ENCODE peak calls at places on chromosomes 4 and X, in five cellular contexts. A, V, R, L and J are unnamed samples.
A peak's percentile ranks its signal among the peaks of the same experiment; 100 is the strongest.

GRCh38 chrX:40132751-40133150 is 35.0 kb upstream of the BCOR start:
- DNase-seq in A (peak; percentile 84), R (peak; percentile 75), L (peak; percentile 85), V (peak; percentile 76), J (peak; percentile 65)

GRCh38 chr4:114180481-114180880 is 201.0 kb upstream of the ARSJ start:
- DNase-seq in R (no peak), V (no peak), L (no peak), A (peak; percentile 78), J (peak; percentile 46)

GRCh38 chrX:10030570-10030969 is 63.4 kb downstream of the CLDN34 start:
- DNase-seq in L (no peak), A (peak; percentile 81), R (no peak), V (no peak), J (no peak)

GRCh38 chr4:150584198-150584593 is 2.2 kb downstream of the MAB21L2 start:
- DNase-seq in A (no peak), R (no peak), L (no peak), V (no peak), J (no peak)

GRCh38 chrX:121308276-121308805 is 260.9 kb downstream of the GLUD2 start:
- DNase-seq in R (peak; percentile 9), A (peak; percentile 59), L (no peak), V (peak; percentile 67), J (no peak)

GRCh38 chrX:66751136-66751782 is 112.4 kb upstream of the EDA2R start:
- DNase-seq in V (no peak), A (no peak), L (no peak), R (no peak), J (no peak)

GRCh38 chrX:37349131-37350033 is at the start of gene PRRG1:
- DNase-seq in R (peak; percentile 76), V (peak; percentile 78), L (peak; percentile 76), A (peak; percentile 67), J (peak; percentile 70)

GRCh38 chrX:1587161-1587560 is 4.2 kb upstream of the AKAP17A start:
- DNase-seq in A (no peak), L (no peak), V (no peak), R (no peak), J (peak; percentile 3)

GRCh38 chr4:123248260-123248659 is 148.3 kb upstream of the SPRY1 start:
- DNase-seq in R (no peak), V (no peak), A (no peak), L (no peak), J (no peak)

GRCh38 chrX:37476571-37477188 is 94.8 kb upstream of the LANCL3 start:
- DNase-seq in R (no peak), L (no peak), A (no peak), V (no peak), J (no peak)

GRCh38 chr4:48129307-48130014 is 4.6 kb downstream of the TXK start:
- DNase-seq in V (no peak), L (no peak), R (no peak), A (no peak), J (no peak)

GRCh38 chr4:143202824-143203223 is 18.1 kb downstream of the USP38 start:
- DNase-seq in A (no peak), L (no peak), R (no peak), V (no peak), J (no peak)

GRCh38 chr4:160510925-160511324 is 1408.0 kb downstream of the RAPGEF2 start:
- DNase-seq in V (peak; percentile 72), R (no peak), L (no peak), A (peak; percentile 39), J (no peak)

GRCh38 chrX:83984961-83985360 is 124.0 kb downstream of the CYLC1 start:
- DNase-seq in L (no peak), A (no peak), R (no peak), V (no peak), J (no peak)

GRCh38 chrX:10326578-10326977 is 169.8 kb downstream of the CLCN4 start:
- DNase-seq in V (no peak), R (no peak), L (peak; percentile 11), A (peak; percentile 50), J (no peak)

GRCh38 chr4:107780665-107781064 is 44.1 kb upstream of the SGMS2 start:
- DNase-seq in R (no peak), L (no peak), A (no peak), V (peak; percentile 10), J (no peak)

GRCh38 chrX:724256-724655 is 93.7 kb downstream of the SHOX start:
- DNase-seq in L (no peak), R (no peak), A (no peak), V (no peak), J (no peak)

GRCh38 chr4:101471201-101471600 is 123.9 kb upstream of the PPP3CA start:
- DNase-seq in L (no peak), R (no peak), V (no peak), A (no peak), J (no peak)

GRCh38 chr4:83358410-83358809 is 23.8 kb upstream of the HPSE start:
- DNase-seq in V (peak; percentile 50), A (peak; percentile 42), L (no peak), R (no peak), J (no peak)

GRCh38 chrX:10769696-10770619 is 149.6 kb upstream of the MID1 start:
- DNase-seq in A (peak; percentile 36), R (no peak), V (no peak), L (no peak), J (no peak)

GRCh38 chr4:634599-634985 is 9.2 kb downstream of the PDE6B start:
- DNase-seq in A (no peak), L (no peak), V (no peak), R (no peak), J (no peak)

GRCh38 chr4:98474408-98474844 is 184.0 kb downstream of the TSPAN5 start:
- DNase-seq in V (peak; percentile 76), A (peak; percentile 44), L (no peak), R (no peak), J (no peak)

GRCh38 chr4:52096048-52096447 is 44.9 kb downstream of the SPATA18 start:
- DNase-seq in L (no peak), V (peak; percentile 67), R (no peak), A (no peak), J (no peak)

GRCh38 chrX:139924696-139925094 is 8.2 kb downstream of the ATP11C start:
- DNase-seq in A (no peak), L (no peak), V (no peak), R (no peak), J (no peak)

GRCh38 chr4:94798808-94799207 is 41.1 kb downstream of the BMPR1B start:
- DNase-seq in V (peak; percentile 22), A (peak; percentile 67), L (no peak), R (no peak), J (no peak)

GRCh38 chr4:56129431-56129861 is 180.7 kb downstream of the CEP135 start:
- DNase-seq in A (no peak), L (no peak), R (peak; percentile 19), V (peak; percentile 24), J (no peak)

GRCh38 chr4:6346373-6347110 is 76.9 kb downstream of the WFS1 start:
- DNase-seq in L (no peak), V (no peak), A (no peak), R (no peak), J (no peak)

GRCh38 chr4:140497428-140497775 is 691 bp downstream of the MGAT4D start:
- DNase-seq in L (no peak), R (no peak), V (no peak), A (no peak), J (no peak)
- H3K27me3 ChIP-seq in L (peaks cover 41% of the 10 kb centered on the region), R (no peaks in the 10 kb centered on the region), V (peaks cover 28% of the 10 kb centered on the region), A (peaks cover 38% of the 10 kb centered on the region), J (no peaks in the 10 kb centered on the region)

DNA sequence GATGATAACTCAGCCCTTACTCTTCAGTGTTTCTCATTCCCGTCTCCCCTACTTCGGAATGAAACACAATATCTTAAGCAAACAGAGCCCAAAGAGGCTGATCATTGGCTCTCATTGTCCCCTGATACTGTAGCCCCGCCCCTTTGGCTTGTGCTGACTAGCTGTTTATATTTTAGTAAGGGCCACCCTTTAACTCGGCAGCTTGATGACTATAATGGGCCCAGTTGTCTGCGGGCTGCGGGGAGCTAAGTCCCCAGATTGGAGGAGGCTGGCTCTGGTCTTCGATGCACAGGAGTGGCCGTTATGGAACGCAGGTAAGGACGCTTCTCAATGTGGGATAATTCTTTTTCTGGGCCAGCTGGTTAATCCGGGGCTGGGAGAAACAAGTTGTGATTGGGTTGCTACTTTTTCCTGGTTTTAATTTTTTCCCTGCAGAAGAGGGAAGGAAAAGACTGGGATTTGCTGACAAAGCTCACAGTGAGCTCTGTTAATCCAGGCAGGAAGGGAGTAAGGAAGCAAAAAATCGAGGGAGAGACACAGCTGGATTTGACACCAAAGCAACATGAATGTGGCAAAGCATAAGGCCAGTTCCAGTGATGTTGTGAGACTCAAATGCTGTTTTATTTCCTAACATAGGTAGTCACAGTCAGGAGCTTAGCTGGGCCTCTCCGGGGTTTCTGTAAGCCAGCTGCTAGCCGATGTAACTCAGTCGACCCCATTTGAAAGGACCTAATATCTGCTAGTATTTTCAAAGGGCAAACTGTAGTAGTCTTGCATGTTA is at the start of gene TRIM2:
- DNase-seq in R (peak; percentile 90), A (peak; percentile 89), V (no peak), L (peak; percentile 48), J (peak; percentile 79)
- H3K27me3 ChIP-seq in R (no peaks in the 10 kb centered on the region), A (no peaks in the 10 kb centered on the region), V (no peaks in the 10 kb centered on the region), L (no peaks in the 10 kb centered on the region), J (no peaks in the 10 kb centered on the region)

DNA sequence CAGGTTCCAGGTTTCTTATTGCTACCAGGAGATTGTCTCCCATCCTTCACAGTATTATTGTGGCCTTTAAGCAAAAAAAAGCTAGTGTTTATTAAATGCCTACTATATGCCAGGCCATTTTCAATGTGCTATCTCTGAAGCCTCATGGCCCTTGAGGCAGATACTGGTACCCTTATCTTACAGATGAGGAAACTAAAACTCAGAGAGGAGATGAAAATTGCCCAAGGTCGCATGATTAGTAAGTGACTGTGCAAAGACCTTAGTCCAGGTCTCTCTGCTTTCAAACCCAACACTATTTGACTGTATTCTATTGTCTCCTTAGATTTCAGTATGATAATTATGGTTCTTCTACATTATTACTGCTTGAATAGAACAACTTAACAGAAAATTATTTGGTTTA is 717.9 kb upstream of the AMOT start:
- DNase-seq in V (no peak), A (no peak), R (no peak), L (no peak), J (no peak)
- H3K27me3 ChIP-seq in V (peaks cover 4% of the 10 kb centered on the region), A (no peaks in the 10 kb centered on the region), R (no peaks in the 10 kb centered on the region), L (no peaks in the 10 kb centered on the region), J (no peaks in the 10 kb centered on the region)

GRCh38 chr4:15425520-15425919 is 2.3 kb upstream of the C1QTNF7 start:
- DNase-seq in R (no peak), A (no peak), L (no peak), V (peak; percentile 73), J (no peak)
- H3K27me3 ChIP-seq in R (no peaks in the 10 kb centered on the region), A (no peaks in the 10 kb centered on the region), L (no peaks in the 10 kb centered on the region), V (no peaks in the 10 kb centered on the region), J (no peaks in the 10 kb centered on the region)

DNA sequence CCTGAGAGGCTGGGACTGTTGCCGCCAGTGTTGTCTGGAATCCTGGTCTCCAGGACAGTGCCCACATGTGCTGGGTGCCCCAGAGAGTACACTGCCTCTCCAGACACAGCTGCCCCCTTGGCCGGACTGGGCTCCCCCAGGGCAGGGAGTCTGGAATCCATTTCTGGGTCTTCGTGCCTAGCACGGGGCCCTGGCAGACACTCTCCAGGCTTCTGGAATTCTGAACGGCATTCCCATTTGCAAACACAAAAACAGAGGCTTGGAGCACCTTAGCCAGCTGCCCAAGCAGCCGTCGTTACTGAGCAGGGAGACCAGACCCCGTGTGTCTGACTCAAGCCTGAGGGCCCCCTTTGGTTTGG is 20.8 kb downstream of the HMX1 start:
- DNase-seq in A (no peak), V (no peak), R (no peak), L (no peak), J (no peak)
- H3K27me3 ChIP-seq in A (peaks cover 23% of the 10 kb centered on the region), V (peaks cover 7% of the 10 kb centered on the region), R (no peaks in the 10 kb centered on the region), L (peaks cover 57% of the 10 kb centered on the region), J (peaks cover 2% of the 10 kb centered on the region)